ENCODE peak calls at places on chromosomes 7 and 10, in five cellular contexts. X is neural crest cell, W is fibroblast of mammary gland, P is mesothelial cell of epicardium, M is nephron progenitor cell. C is an unnamed sample.

GRCh38 chr7:34133983-34134782 is 228.8 kb downstream of the BMPER start:
- DNase-seq in P (peak), X (peak), M (peak), W (peak), C (peak)

GRCh38 chr7:153398789-153399553 is 639.4 kb downstream of the ACTR3B start:
- DNase-seq in M (no peak), X (no peak), P (no peak), W (no peak), C (no peak)

GRCh38 chr10:82961864-82962263 is 1086.9 kb downstream of the NRG3 start:
- DNase-seq in M (no peak), W (no peak), P (no peak), X (no peak), C (no peak)

GRCh38 chr10:86263209-86263608 is 103.4 kb downstream of the GRID1 start:
- DNase-seq in M (no peak), X (no peak), P (no peak), W (no peak), C (no peak)

GRCh38 chr10:67868132-67868531 is 16.3 kb upstream of the SIRT1 start:
- DNase-seq in X (no peak), P (no peak), W (no peak), M (no peak), C (no peak)

GRCh38 chr10:68251625-68252275 is 19.8 kb upstream of the ATOH7 start:
- DNase-seq in P (no peak), W (no peak), M (no peak), X (no peak), C (no peak)

GRCh38 chr10:89458760-89459159 is 44.4 kb downstream of the IFIT5 start:
- DNase-seq in M (no peak), P (no peak), W (no peak), X (no peak), C (no peak)

GRCh38 chr10:47207280-47207613 is 92.8 kb upstream of the GDF10 start:
- DNase-seq in P (no peak), M (no peak), W (no peak), X (no peak), C (peak)

GRCh38 chr10:131099028-131099427 is 212.5 kb downstream of the TCERG1L start:
- DNase-seq in M (no peak), X (no peak), W (no peak), P (no peak), C (no peak)

GRCh38 chr7:8212638-8213037 is 49.3 kb downstream of the ICA1 start:
- DNase-seq in W (no peak), X (no peak), P (no peak), M (no peak), C (no peak)

GRCh38 chr10:31419394-31420063 is 100.5 kb downstream of the ZEB1 start:
- DNase-seq in P (no peak), W (peak), M (no peak), X (no peak), C (peak)

GRCh38 chr10:93379366-93380042 is 102.6 kb downstream of the MYOF start:
- DNase-seq in X (no peak), P (no peak), W (peak), M (no peak), C (peak)

GRCh38 chr10:42979730-42980467 is 97.0 kb upstream of the RET start:
- DNase-seq in P (peak), W (no peak), M (no peak), X (no peak), C (no peak)

GRCh38 chr7:12422449-12423320 is 19.0 kb upstream of the VWDE start:
- DNase-seq in M (no peak), P (no peak), W (peak), X (no peak), C (no peak)

GRCh38 chr10:80507484-80507880 is 30.2 kb upstream of the SH2D4B start:
- DNase-seq in P (no peak), W (peak), X (no peak), M (no peak), C (no peak)

GRCh38 chr7:4667776-4668509 is 14.2 kb upstream of the FOXK1 start:
- DNase-seq in X (no peak), P (no peak), W (peak), M (no peak), C (no peak)

GRCh38 chr7:145324081-145324480 is 488.2 kb upstream of the TPK1 start:
- DNase-seq in M (no peak), P (no peak), X (no peak), W (no peak), C (no peak)

GRCh38 chr7:150657526-150657925 is 25.3 kb upstream of the GIMAP6 start:
- DNase-seq in X (no peak), M (no peak), P (no peak), W (no peak), C (no peak)

GRCh38 chr10:118798186-118798811 is 43.5 kb upstream of the CACUL1 start:
- DNase-seq in W (peak), M (no peak), P (no peak), X (no peak), C (no peak)

GRCh38 chr7:37557810-37558209 is 109.1 kb upstream of the ELMO1 start:
- DNase-seq in P (no peak), X (no peak), M (no peak), W (no peak), C (no peak)

GRCh38 chr10:80690434-80690833 is 152.7 kb downstream of the SH2D4B start:
- DNase-seq in P (no peak), M (no peak), W (no peak), X (no peak), C (no peak)

GRCh38 chr7:100888529-100888987 is 957 bp downstream of the UFSP1 start:
- DNase-seq in M (no peak), P (no peak), X (no peak), W (no peak), C (no peak)

GRCh38 chr7:22589641-22590141 is 89.7 kb upstream of the STEAP1B start:
- DNase-seq in W (peak), M (no peak), X (no peak), P (no peak), C (no peak)